ENCODE peak calls at places on chromosomes 6 and 20, in five cellular contexts. W, G, C, Q and M are unnamed samples.

GRCh38 chr6:82783587-82784253 is 281.9 kb downstream of the UBE3D start:
- DNase-seq in W (no peak), G (no peak), C (peak), Q (no peak), M (no peak)

GRCh38 chr6:27163858-27164257 is 83.6 kb upstream of the PRSS16 start:
- DNase-seq in W (no peak), G (no peak), C (no peak), Q (no peak), M (no peak)

GRCh38 chr20:43590036-43590391 is 723 bp upstream of the IFT52 start:
- DNase-seq in W (no peak), G (no peak), C (peak), Q (peak), M (no peak)

GRCh38 chr6:168169624-168170023 is 90.6 kb upstream of the FRMD1 start:
- DNase-seq in W (no peak), G (no peak), C (peak), Q (peak), M (no peak)

GRCh38 chr6:151313060-151313459 is 73.3 kb downstream of the AKAP12 start:
- DNase-seq in W (no peak), G (no peak), C (peak), Q (peak), M (no peak)

GRCh38 chr6:56959938-56960337 is 5.0 kb downstream of the BEND6 start:
- DNase-seq in W (peak), G (peak), C (no peak), Q (no peak), M (no peak)

GRCh38 chr20:13839421-13840092 is 54.7 kb downstream of the NDUFAF5 start:
- DNase-seq in W (no peak), G (peak), C (no peak), Q (no peak), M (no peak)

GRCh38 chr20:9215539-9215938 is 146.7 kb downstream of the PLCB4 start:
- DNase-seq in W (no peak), G (no peak), C (no peak), Q (no peak), M (no peak)

GRCh38 chr6:150841697-150842096 is 23.8 kb upstream of the MTHFD1L start:
- DNase-seq in W (no peak), G (no peak), C (no peak), Q (no peak), M (no peak)

GRCh38 chr6:121890307-121890910 is 455.0 kb downstream of the GJA1 start:
- DNase-seq in W (peak), G (no peak), C (peak), Q (no peak), M (no peak)

GRCh38 chr20:41678799-41679198 is 60.6 kb upstream of the CHD6 start:
- DNase-seq in W (no peak), G (no peak), C (no peak), Q (no peak), M (no peak)

GRCh38 chr20:48606117-48606840 is 221.5 kb downstream of the PREX1 start:
- DNase-seq in W (no peak), G (no peak), C (no peak), Q (no peak), M (no peak)

GRCh38 chr6:288861-289260 is 3.4 kb upstream of the DUSP22 start:
- DNase-seq in W (no peak), G (no peak), C (no peak), Q (no peak), M (no peak)

GRCh38 chr6:169799474-169799926 is 48.1 kb downstream of the ERMARD start:
- DNase-seq in W (no peak), G (no peak), C (no peak), Q (no peak), M (no peak)

GRCh38 chr6:53547815-53548496 is 3.1 kb upstream of the GCLC start:
- DNase-seq in W (peak), G (peak), C (peak), Q (peak), M (peak)
- H4K91ac ChIP-seq in W (no peak), G (peak), C (no peak), Q (peak), M (no peak)

DNA sequence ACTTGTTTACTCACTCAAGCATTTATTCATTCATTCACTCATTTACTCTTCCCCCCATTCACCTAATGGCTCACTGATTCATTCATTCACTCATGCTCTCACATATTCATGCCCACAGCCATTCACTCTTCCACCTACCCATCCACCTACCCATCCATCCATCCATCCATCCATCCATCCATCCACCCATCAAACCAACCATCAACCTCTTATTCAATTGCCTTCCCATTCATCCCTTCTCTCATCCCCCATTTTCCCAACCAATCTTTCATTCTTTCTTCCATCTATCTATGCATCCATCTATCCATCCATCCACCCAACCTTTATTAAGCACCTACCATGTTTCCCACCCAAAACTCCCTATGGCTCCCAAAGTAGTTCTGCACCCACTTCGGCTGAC is 1.6 kb upstream of the ARHGAP40 start:
- DNase-seq in W (no peak), G (no peak), C (no peak), Q (no peak), M (no peak)
- H2AK5ac ChIP-seq in W (no peak), G (no peak), C (no peak), Q (no peak), M (no peak)

DNA sequence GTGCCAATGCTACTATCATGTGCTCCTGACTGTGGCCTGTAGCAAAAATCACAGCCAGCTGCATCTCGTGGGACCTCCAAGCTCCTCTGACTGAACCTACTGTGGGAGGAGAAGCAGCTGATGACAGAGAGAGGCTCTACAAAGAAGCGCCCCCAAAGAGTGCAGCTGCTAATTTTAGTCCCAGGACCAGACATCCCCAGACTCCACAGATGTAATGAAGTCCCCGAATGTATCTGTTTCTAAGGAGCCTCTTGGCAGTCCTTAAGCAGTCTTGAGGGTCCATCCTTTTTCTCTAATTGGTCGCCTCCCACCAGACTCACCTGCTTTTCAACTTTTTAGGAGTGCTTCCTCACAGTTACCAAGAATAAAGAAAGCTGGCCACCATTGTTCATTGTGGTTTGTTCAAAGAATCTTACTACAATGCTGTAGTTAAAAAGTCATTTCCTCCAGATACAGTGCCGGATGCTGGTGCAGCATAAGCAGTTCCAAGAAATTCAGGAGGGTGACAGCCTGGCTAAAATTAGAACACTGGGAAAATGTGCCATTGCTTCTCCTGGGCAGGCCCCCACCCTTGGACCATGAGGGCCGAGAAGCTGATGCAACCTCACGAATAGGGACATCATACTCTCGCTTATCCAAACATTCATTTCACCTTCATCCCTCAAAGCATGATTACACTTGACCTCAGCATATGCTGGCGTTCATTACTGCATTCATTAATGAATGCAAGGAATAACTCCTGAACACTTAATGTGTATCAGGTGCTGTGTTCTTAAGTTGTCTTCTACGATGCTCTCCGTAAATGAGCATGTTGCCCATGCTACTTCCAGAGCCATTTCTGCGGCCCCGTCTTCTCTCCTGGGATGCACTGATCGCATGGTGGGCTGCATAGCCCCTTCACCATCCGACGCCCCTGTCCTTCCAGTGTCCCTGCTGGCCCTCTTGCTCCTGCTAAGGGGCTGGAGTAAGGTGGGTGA is 66.4 kb downstream of the LY86 start:
- DNase-seq in W (no peak), G (no peak), C (no peak), Q (no peak), M (no peak)
- H3K23ac ChIP-seq in W (no peak), G (no peak), C (no peak), Q (no peak), M (no peak)

DNA sequence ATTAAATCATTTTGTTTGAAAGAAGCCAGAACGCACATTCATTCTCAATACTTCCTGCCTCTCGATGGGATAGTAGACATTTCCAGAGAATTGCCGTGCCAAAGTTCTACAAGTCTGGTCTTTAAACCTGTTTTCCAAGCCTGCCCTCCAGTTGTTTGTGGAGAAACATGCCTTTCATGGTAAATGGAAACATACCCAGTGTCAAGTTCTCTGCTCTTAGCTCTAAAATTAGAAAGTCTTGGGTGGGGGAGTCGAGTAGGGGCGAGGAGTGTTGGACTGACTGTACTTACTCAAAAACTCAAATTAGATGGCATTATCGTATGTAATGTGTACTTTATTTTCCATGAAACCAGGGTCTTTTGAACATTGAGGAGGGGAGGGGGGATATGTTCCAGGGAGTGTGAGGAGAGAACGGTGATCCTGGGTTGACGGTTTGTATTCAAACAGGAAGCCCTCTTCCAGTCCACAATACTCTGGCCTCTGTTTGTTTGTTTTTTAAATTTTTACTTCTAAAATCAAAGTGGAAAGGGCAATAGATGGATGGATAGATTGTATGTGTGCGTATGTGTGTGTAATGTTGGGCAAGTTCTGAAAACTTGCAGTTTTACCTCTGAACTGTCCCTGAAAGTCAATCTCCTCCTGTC is 106.8 kb upstream of the ARMC2 start:
- DNase-seq in W (no peak), G (no peak), C (no peak), Q (no peak), M (no peak)
- H4K91ac ChIP-seq in W (no peak), G (no peak), C (no peak), Q (no peak), M (no peak)

DNA sequence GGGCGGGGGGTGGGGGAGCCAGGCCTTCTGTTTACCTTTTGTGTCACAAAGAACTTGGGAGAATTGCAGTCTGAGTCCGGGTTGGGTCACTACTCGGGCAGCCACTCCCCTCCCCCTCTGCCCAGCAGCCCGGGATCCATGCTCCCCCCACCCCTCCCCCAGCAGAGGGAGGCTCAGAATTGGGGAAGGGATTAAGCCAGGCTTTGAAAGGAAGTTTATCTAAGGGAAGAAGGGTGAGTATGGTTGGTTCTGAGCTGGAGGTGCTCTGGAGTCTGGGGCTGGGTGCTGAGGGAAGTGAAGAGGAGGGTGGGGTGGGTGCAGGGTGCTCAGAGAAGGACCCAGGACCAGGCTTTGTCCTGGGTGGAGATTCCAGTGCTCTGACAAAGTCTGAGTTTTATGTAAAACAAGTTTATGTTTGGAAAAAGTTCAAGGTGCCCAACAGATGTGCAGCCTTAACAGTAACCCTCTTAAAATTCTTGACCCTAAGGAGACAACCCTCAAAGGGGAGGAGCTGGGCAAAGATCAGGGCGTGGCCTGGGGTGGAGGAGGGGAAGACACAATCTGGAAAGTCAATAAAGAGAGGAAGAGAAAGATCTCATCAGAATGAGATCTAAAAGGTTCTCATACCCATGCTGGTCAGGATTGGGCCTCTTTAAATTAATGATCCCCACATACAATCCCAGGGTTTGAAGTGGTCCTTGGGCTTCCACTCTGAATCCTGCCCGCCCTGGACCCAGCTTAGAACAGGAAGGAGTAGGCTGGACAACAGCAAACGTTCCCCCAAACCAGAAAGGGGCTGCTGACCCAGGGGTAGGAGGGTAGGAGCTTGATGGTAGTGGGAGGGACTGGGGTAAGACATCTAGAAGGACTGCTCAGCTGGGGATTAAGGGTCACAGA is 32.8 kb downstream of the FOXP4 start:
- DNase-seq in W (peak), G (peak), C (peak), Q (peak), M (peak)
- H2AK5ac ChIP-seq in W (peak), G (peak), C (no peak), Q (peak), M (no peak)

DNA sequence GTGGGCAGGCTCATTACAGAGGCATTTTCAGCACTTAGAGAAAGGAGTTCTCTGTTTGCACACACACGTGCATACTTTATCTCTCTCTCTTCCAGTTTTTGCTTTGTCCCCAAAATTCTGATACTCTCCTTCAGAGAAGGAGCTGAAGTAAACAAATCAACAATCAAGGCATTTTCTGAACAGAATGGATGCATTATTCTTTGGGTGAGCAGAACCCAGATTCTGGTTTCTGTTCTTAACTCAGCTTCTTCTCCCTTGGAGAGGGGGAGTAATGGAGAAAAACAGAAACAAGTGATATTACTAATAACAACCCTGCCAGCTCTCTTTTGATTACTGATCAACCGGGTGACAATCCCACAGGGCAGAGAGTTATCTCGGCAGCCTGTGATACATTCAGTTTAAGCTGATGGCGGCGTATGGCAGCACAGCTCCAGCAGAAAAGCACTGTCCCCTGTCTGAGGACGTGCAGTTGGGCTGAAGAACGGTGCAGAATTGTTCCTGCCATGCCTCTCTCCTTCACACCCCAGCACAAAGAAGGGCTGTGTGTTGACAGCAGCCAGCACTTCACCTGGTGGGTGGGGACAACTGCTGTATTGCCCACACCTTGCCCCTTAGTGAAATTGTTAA is 47.3 kb upstream of the SASH1 start:
- DNase-seq in W (no peak), G (no peak), C (no peak), Q (no peak), M (no peak)
- H3K23ac ChIP-seq in W (no peak), G (no peak), C (no peak), Q (no peak), M (no peak)

GRCh38 chr6:158654960-158655485 is 5.2 kb downstream of the SYTL3 start:
- DNase-seq in W (peak), G (peak), C (no peak), Q (no peak), M (no peak)
- H4K91ac ChIP-seq in W (no peak), G (peak), C (no peak), Q (no peak), M (no peak)

DNA sequence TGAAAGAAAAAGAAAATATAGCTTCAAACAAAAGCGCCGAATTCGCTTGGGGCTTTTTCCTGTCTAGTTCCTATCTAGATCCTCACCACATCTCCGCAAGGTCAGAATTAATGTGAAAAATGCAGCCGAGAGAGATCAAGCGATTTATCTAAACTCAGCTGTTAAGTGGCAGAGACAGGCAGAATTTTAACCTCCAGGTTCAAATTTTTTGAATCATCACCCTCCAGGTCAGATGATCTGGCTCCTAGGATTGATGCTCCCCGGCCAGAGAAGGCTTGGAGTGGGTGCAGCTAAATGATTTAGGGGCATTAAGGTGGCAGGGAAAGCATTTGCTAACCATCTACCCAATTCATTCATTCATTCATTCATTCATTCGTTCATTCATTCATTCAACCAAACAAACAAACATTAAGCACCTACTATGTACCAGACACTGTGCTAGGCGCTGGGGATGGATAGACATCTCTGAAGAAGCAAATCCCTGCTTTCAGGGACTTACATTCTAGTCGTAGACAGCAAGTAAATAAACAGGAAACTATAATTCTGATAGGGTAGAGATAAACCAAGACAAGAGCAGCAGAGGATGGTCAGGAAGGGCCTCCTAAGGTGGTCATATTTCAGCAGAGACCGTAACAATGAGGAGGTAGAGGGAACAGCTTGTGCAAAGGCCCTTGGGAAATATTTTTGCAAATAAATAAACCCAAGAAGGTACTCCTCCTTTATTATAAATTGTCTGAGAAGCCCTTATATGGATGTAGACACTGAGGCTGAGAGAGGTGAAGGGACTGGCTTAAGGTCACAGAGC is 672 bp upstream of the UBE2V1 start:
- DNase-seq in W (no peak), G (no peak), C (no peak), Q (no peak), M (no peak)
- H2AK5ac ChIP-seq in W (peak), G (peak), C (no peak), Q (peak), M (no peak)